ENCODE peak calls at places on chromosomes 16 and 17, in four cellular contexts. E, I, F and M are unnamed samples.

GRCh38 chr17:76707985-76708807 is 2.6 kb downstream of the MXRA7 start:
- DNase-seq in E (peak; percentile 67), I (no peak), F (peak; percentile 84), M (peak; percentile 75)

GRCh38 chr16:75486014-75486404 is 9.2 kb downstream of the CHST6 start:
- DNase-seq in E (no peak), I (no peak), F (no peak), M (no peak)

GRCh38 chr17:72056727-72057290 is 64.0 kb upstream of the SOX9 start:
- DNase-seq in E (no peak), I (no peak), F (peak; percentile 30), M (no peak)

GRCh38 chr17:35766903-35767510 is 6.3 kb downstream of the C17orf50 start:
- DNase-seq in E (no peak), I (no peak), F (no peak), M (peak; percentile 54)

GRCh38 chr16:80171746-80172145 is 369.0 kb upstream of the DYNLRB2 start:
- DNase-seq in E (no peak), I (no peak), F (no peak), M (no peak)

GRCh38 chr17:36778458-36778857 is 158.8 kb upstream of the LHX1 start:
- DNase-seq in E (peak; percentile 77), I (no peak), F (no peak), M (no peak)

GRCh38 chr17:20935740-20936139 is 107.1 kb downstream of the USP22 start:
- DNase-seq in E (no peak), I (peak; percentile 84), F (no peak), M (no peak)

GRCh38 chr16:80273635-80274538 is 266.9 kb upstream of the DYNLRB2 start:
- DNase-seq in E (no peak), I (peak; percentile 88), F (no peak), M (no peak)

GRCh38 chr16:85554114-85554790 is 58.9 kb upstream of the GSE1 start:
- DNase-seq in E (no peak), I (peak; percentile 90), F (no peak), M (no peak)

GRCh38 chr17:16931318-16932060 is 40.4 kb downstream of the TNFRSF13B start:
- DNase-seq in E (no peak), I (no peak), F (no peak), M (no peak)

GRCh38 chr17:27526603-27527002 is 70.4 kb downstream of the KSR1 start:
- DNase-seq in E (peak; percentile 30), I (peak; percentile 61), F (peak; percentile 42), M (peak; percentile 32)

GRCh38 chr17:7445011-7445927 is at the start of gene CHRNB1:
- DNase-seq in E (peak; percentile 94), I (peak; percentile 52), F (peak; percentile 93), M (peak; percentile 79)

DNA sequence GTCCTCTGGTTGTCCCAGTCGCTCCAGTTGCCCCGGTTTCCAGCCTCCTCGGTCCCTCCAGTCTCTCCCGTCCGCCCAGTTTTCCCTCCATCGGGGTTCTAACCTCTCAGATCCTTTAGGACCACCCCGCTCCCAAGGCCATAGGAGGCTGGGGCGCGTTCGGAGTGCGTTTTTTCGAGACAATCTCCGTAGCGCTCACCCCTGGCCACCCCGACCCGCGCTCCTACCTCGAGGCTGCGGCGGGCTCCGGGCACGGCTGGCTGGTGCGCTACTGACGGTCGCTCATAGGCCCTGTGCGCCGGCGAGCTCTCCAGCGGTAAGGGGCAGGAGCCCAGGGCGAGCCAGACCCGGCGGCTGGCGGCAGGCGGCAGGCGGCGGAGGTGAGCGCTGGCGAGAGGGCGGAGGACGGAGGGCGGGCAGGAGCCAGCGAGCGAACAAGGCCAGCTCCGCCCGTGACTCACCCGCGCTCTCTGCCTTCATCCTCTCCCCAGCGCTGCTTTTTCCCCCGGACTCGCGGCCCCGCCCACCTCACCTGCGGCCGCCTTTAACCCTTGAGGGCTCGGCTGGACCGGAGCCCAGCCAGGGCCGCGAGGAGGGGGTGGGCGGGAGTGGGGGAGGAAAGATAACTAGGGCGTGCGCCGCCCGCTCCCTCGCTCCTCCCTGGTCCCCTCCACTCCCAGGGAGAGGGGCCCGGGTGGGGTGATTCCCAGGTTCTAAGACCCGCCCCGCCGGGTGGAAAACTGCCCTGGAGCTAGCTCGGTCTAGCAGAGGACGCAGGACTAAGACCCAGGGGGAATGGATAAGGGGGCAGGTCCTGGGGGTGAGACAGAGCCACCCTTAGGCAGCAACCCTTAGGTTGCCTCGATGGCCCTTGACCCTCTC is at the start of gene SP6:
- DNase-seq in E (peak; percentile 80), I (peak; percentile 65), F (peak; percentile 90), M (peak; percentile 70)
- TF ChIP-seq CTCF in E (no peak), I (no peak), F (no peak), M (no peak)

DNA sequence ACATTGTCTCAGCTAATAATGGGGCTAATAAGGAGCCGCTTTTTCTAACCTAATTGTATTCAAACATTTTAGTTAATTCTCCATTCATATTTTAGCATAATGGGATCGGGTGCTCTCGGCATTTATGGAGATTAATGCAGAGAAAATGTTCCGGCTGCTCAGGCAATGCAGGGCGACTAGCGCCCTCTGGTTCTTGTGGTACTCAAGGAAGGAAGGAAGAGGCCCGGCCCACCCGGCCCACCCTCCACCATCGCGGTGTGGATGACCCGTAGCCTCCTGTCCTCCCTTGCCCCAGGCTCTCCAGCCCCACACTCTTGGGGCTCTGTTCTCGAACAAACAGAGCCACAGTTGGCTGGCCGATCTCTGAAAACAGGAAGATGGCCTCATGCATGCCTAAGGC is 21.1 kb upstream of the ABCC3 start:
- DNase-seq in E (no peak), I (no peak), F (no peak), M (no peak)
- TF ChIP-seq CTCF in E (no peak), I (peak; percentile 23), F (no peak), M (no peak)

DNA sequence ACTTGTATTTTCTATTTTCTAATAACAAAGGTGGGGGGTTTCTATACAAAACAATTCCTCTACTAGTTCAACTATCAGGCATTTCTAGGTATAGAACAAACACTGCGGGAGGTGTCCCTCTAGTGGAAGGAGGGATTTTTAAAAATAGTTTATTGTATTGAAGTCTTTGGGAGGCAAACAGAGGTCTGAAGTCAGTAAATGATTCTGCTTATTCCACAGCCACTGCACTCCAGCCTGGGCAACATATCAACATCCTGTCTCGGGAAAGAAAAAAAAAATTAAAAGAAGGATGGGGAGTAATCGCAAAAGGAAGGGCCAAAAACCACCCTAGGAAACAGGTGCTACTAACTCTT is 648 bp upstream of the ERCC4 start:
- DNase-seq in E (no peak), I (peak; percentile 41), F (no peak), M (no peak)
- TF ChIP-seq CTCF in E (no peak), I (peak; percentile 32), F (no peak), M (no peak)

DNA sequence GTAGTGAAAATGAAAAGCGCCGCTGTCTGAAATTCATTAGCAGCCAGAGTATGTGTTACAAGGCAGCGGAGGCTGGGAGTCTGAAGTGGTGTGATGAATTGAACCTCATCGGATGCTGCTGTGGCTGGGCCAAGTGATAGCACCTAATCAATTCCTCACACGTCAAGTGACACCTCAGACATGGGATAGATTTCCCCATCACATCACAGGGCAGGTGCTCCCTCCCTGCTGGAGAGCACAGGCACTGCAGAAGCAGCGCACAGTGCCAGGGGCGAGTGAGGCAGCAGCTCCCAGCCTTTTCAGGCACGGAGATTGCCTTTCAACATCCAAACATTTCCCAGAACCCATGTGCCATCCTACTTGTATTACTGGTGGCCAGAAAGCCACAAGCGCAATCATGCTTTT is 32.2 kb downstream of the DRC3 start:
- DNase-seq in E (peak; percentile 21), I (no peak), F (peak; percentile 47), M (no peak)
- TF ChIP-seq CTCF in E (no peak), I (peak; percentile 40), F (peak; percentile 30), M (peak; percentile 39)

DNA sequence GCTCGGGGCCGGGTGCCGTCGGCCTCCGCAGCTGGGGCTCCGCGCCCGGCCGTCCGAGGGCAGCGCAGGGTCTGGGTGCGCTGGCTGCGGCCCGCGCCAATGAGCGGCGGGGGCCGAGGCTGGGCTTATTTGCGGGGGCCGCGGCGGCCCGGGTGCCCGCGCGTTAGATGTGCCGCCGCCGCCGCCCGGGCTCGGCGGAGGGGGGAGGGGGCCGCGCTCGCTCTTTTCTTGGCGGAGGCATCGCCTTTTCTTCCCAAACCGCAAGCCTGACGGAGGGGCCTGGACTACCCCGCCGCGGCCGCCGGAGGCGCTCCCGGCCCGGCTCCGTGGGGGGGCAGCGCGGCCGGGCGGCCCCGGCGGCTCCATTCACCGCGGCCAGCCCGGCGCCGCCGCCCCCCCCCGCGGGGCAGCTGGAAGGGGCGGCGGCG is at the start of gene NOTUM:
- DNase-seq in E (peak; percentile 71), I (peak; percentile 29), F (peak; percentile 66), M (no peak)
- TF ChIP-seq CTCF in E (no peak), I (peak; percentile 12), F (no peak), M (no peak)

GRCh38 chr16:8869212-8869987 is 594 bp upstream of the CARHSP1 start:
- DNase-seq in E (peak; percentile 43), I (no peak), F (peak; percentile 68), M (no peak)

GRCh38 chr16:8868272-8869211 is at the start of gene CARHSP1:
- DNase-seq in E (peak; percentile 92), I (peak; percentile 85), F (peak; percentile 92), M (peak; percentile 81)

GRCh38 chr16:8872071-8872470 is 3.3 kb upstream of the CARHSP1 start:
- DNase-seq in E (no peak), I (no peak), F (no peak), M (no peak)

GRCh38 chr16:8874388-8874787 is 5.6 kb upstream of the CARHSP1 start:
- DNase-seq in E (no peak), I (no peak), F (no peak), M (no peak)

GRCh38 chr16:8872967-8873865 is 4.4 kb upstream of the CARHSP1 start:
- DNase-seq in E (no peak), I (no peak), F (no peak), M (no peak)
- TF ChIP-seq CTCF in E (no peak), I (peak; percentile 15), F (no peak), M (peak; percentile 21)